ENCODE peak calls at places on chromosome 1, in five cellular contexts. U is brain microvascular endothelial cell; M is effector memory CD8-positive, alpha-beta T cell; E is H9; P is NCI-H1105 treated with DMSO at 0.1 percent for 48 hours. I is an unnamed sample.

GRCh38 chr1:109290998-109291397 is 8.1 kb upstream of the PSRC1 start:
- DNase-seq in M (no peak), P (no peak), U (no peak), E (no peak), I (no peak)

GRCh38 chr1:23103001-23103879 is 65.4 kb downstream of the LUZP1 start:
- DNase-seq in E (no peak), M (peak; percentile 31), P (no peak), U (peak; percentile 57), I (no peak)

GRCh38 chr1:207404849-207405525 is 49.1 kb upstream of the CR2 start:
- DNase-seq in U (peak; percentile 36), M (no peak), P (peak; percentile 73), E (no peak), I (peak; percentile 60)

GRCh38 chr1:41678141-41678878 is 193.8 kb upstream of the EDN2 start:
- DNase-seq in E (no peak), M (no peak), U (peak; percentile 62), P (no peak), I (peak; percentile 53)

GRCh38 chr1:58246549-58246948 is 300.0 kb downstream of the OMA1 start:
- DNase-seq in U (no peak), P (no peak), E (no peak), M (no peak), I (no peak)

GRCh38 chr1:165903672-165904071 is 76.3 kb downstream of the UCK2 start:
- DNase-seq in P (peak; percentile 71), M (no peak), U (peak; percentile 57), E (no peak), I (no peak)

GRCh38 chr1:17653728-17654351 is 101.3 kb upstream of the ACTL8 start:
- DNase-seq in M (no peak), U (peak; percentile 33), P (peak; percentile 30), E (peak; percentile 64), I (peak; percentile 77)

GRCh38 chr1:232057217-232057895 is 430.8 kb downstream of the DISC1 start:
- DNase-seq in U (no peak), P (no peak), M (no peak), E (no peak), I (no peak)

GRCh38 chr1:168050880-168051279 is 85.8 kb downstream of the GPR161 start:
- DNase-seq in M (no peak), E (no peak), U (no peak), P (no peak), I (no peak)

GRCh38 chr1:147076442-147076841 is 95.8 kb downstream of the PRKAB2 start:
- DNase-seq in M (no peak), U (no peak), E (no peak), P (no peak), I (no peak)

GRCh38 chr1:119940697-119941096 is 44.4 kb upstream of the ADAM30 start:
- DNase-seq in U (no peak), E (no peak), M (no peak), P (no peak), I (no peak)

GRCh38 chr1:33089457-33089856 is 8.5 kb downstream of the AZIN2 start:
- DNase-seq in P (no peak), E (no peak), M (no peak), U (no peak), I (no peak)

GRCh38 chr1:53069265-53069662 is 7.3 kb downstream of the PODN start:
- DNase-seq in P (no peak), U (no peak), M (no peak), E (no peak), I (no peak)

GRCh38 chr1:199857103-199857502 is 170.4 kb upstream of the NR5A2 start:
- DNase-seq in U (peak; percentile 33), E (no peak), P (no peak), M (no peak), I (no peak)

GRCh38 chr1:30888391-30888790 is 20.2 kb downstream of the SDC3 start:
- DNase-seq in P (no peak), E (no peak), U (peak; percentile 66), M (no peak), I (peak; percentile 87)

GRCh38 chr1:204241050-204241449 is 27.3 kb upstream of the GOLT1A start:
- DNase-seq in P (no peak), U (no peak), E (no peak), M (no peak), I (no peak)

GRCh38 chr1:96076589-96076988 is 645.0 kb upstream of the PTBP2 start:
- DNase-seq in U (no peak), E (no peak), M (no peak), P (no peak), I (no peak)

GRCh38 chr1:218735436-218735835 is 390.3 kb downstream of the TGFB2 start:
- DNase-seq in E (no peak), M (no peak), P (no peak), U (peak; percentile 89), I (peak; percentile 45)

GRCh38 chr1:184621262-184621661 is 133.4 kb downstream of the EDEM3 start:
- DNase-seq in M (no peak), E (no peak), U (no peak), P (no peak), I (peak; percentile 47)

GRCh38 chr1:95113684-95114083 is 3.5 kb upstream of the TLCD4 start:
- DNase-seq in P (no peak), E (no peak), U (no peak), M (no peak), I (no peak)

GRCh38 chr1:184051138-184051484 is 419 bp upstream of the TSEN15 start:
- DNase-seq in E (no peak), M (no peak), P (peak; percentile 42), U (no peak), I (no peak)

GRCh38 chr1:206890125-206890637 is 7.1 kb upstream of the IL24 start:
- DNase-seq in E (no peak), M (no peak), P (no peak), U (no peak), I (no peak)

GRCh38 chr1:66250483-66250882 is 283.5 kb upstream of the SGIP1 start:
- DNase-seq in P (no peak), M (no peak), E (no peak), U (peak; percentile 17), I (no peak)

GRCh38 chr1:115230281-115230680 is 107.8 kb downstream of the NGF start:
- DNase-seq in P (no peak), U (no peak), E (no peak), M (no peak), I (no peak)

GRCh38 chr1:179831852-179832699 is 45.5 kb downstream of the TOR1AIP2 start:
- DNase-seq in U (no peak), M (no peak), P (no peak), E (no peak), I (no peak)

GRCh38 chr1:162633327-162633762 is 1.1 kb downstream of the DDR2 start:
- DNase-seq in U (peak; percentile 39), M (no peak), P (no peak), E (no peak), I (no peak)

GRCh38 chr1:30117685-30118084 is 605.7 kb downstream of the MATN1 start:
- DNase-seq in P (no peak), E (no peak), M (no peak), U (no peak), I (no peak)

GRCh38 chr1:147851149-147851548 is 51.4 kb upstream of the GJA8 start:
- DNase-seq in P (no peak), M (no peak), U (peak; percentile 11), E (no peak), I (no peak)

GRCh38 chr1:46690931-46691411 is 19.3 kb downstream of the TEX38 start:
- DNase-seq in U (no peak), E (no peak), P (no peak), M (no peak), I (no peak)